ENCODE peak calls at places on chromosomes 1 and 21, in six cellular contexts. C is pancreas; Z is adrenal gland; U is CD8-positive, alpha-beta T cell; O is PC-3; I is naive thymus-derived CD4-positive, alpha-beta T cell. V is an unnamed sample. For H3K27me3, the result is how much of the 10 kb centered on the place peaks cover.

GRCh38 chr21:42474043-42474831 is 21.8 kb downstream of the RSPH1 start:
- DNase-seq in C (peak), O (peak), I (no peak), Z (peak), U (no peak), V (no peak)

GRCh38 chr1:87329756-87330200 is 1.1 kb downstream of the LMO4 start:
- DNase-seq in C (no peak), U (no peak), O (peak), I (peak), Z (no peak), V (no peak)

GRCh38 chr1:210516092-210516491 is 187.4 kb downstream of the HHAT start:
- DNase-seq in I (no peak), C (no peak), O (no peak), Z (no peak), U (no peak), V (no peak)

GRCh38 chr1:113872219-113872934 is 865 bp upstream of the PTPN22 start:
- DNase-seq in C (no peak), O (no peak), Z (peak), I (peak), U (no peak), V (no peak)

GRCh38 chr1:234848972-234849641 is 239.1 kb upstream of the IRF2BP2 start:
- DNase-seq in I (no peak), Z (no peak), O (peak), U (no peak), C (no peak), V (peak)

GRCh38 chr1:228490120-228491078 is 3.2 kb downstream of the RNF187 start:
- DNase-seq in C (no peak), I (no peak), O (peak), U (no peak), Z (peak), V (no peak)

GRCh38 chr21:27366846-27367245 is 400.0 kb upstream of the ADAMTS5 start:
- DNase-seq in O (no peak), I (no peak), U (no peak), C (no peak), Z (no peak), V (no peak)

GRCh38 chr1:234409328-234409727 is 36.1 kb downstream of the COA6 start:
- DNase-seq in I (peak), O (no peak), Z (no peak), U (no peak), C (no peak), V (no peak)

GRCh38 chr21:42171091-42172053 is 47.6 kb upstream of the ABCG1 start:
- DNase-seq in O (peak), I (no peak), C (no peak), Z (no peak), U (no peak), V (no peak)

GRCh38 chr1:163142152-163142551 is 60.6 kb downstream of the RGS5 start:
- DNase-seq in U (no peak), O (peak), C (no peak), Z (no peak), I (no peak), V (no peak)

GRCh38 chr1:89986020-89986419 is 8.9 kb upstream of the ZNF326 start:
- DNase-seq in U (no peak), Z (no peak), O (no peak), C (no peak), I (no peak), V (no peak)

GRCh38 chr1:47776554-47777156 is 220.5 kb downstream of the TRABD2B start:
- DNase-seq in Z (no peak), I (no peak), C (no peak), U (no peak), O (no peak), V (no peak)

GRCh38 chr1:209587778-209588177 is 4.3 kb downstream of the CAMK1G start:
- DNase-seq in C (no peak), O (peak), Z (peak), U (no peak), I (no peak), V (no peak)

GRCh38 chr1:203629509-203630082 is 3.0 kb downstream of the ATP2B4 start:
- DNase-seq in Z (peak), O (no peak), U (no peak), I (peak), C (peak), V (no peak)

GRCh38 chr1:191368891-191369654 is 789.2 kb upstream of the RGS18 start:
- DNase-seq in O (no peak), C (no peak), U (no peak), Z (no peak), I (no peak), V (no peak)

GRCh38 chr1:54080598-54081049 is 27.2 kb downstream of the TCEANC2 start:
- DNase-seq in I (no peak), U (no peak), C (no peak), O (no peak), Z (no peak), V (no peak)

GRCh38 chr1:46556822-46557221 is 5.4 kb upstream of the KNCN start:
- DNase-seq in C (no peak), Z (no peak), U (no peak), I (no peak), O (peak), V (peak)

GRCh38 chr1:32948082-32948722 is 16.4 kb downstream of the RNF19B start:
- DNase-seq in Z (no peak), I (no peak), O (no peak), U (no peak), C (no peak), V (no peak)

GRCh38 chr21:15421947-15422346 is 307.8 kb upstream of the USP25 start:
- DNase-seq in I (no peak), O (peak), C (no peak), U (no peak), Z (no peak), V (no peak)

GRCh38 chr1:34916104-34916503 is 13.3 kb downstream of the DLGAP3 start:
- DNase-seq in Z (no peak), I (no peak), C (no peak), O (no peak), U (no peak), V (no peak)

GRCh38 chr1:230361941-230362340 is 64.2 kb downstream of the PGBD5 start:
- DNase-seq in I (no peak), Z (no peak), C (no peak), O (no peak), U (no peak), V (no peak)

GRCh38 chr1:27949027-27949426 is 10.7 kb upstream of the XKR8 start:
- DNase-seq in I (no peak), O (no peak), C (no peak), U (no peak), Z (no peak), V (no peak)

GRCh38 chr1:8091691-8092090 is 65.6 kb upstream of the ERRFI1 start:
- DNase-seq in C (no peak), O (no peak), I (no peak), Z (no peak), U (no peak), V (no peak)
- H3K27me3 ChIP-seq in C (under half), O (under half), I (under half), Z (under half), U (under half), V (under half)

GRCh38 chr1:167083871-167084270 is 6.3 kb downstream of the GPA33 start:
- DNase-seq in I (no peak), U (no peak), C (no peak), O (no peak), Z (no peak), V (no peak)

GRCh38 chr1:167083066-167083682 is 7.0 kb downstream of the GPA33 start:
- DNase-seq in O (no peak), U (no peak), Z (no peak), C (peak), I (no peak), V (no peak)

GRCh38 chr1:167086033-167086432 is 4.1 kb downstream of the GPA33 start:
- DNase-seq in O (no peak), I (no peak), C (no peak), Z (no peak), U (no peak), V (no peak)

GRCh38 chr1:167082511-167083027 is 7.6 kb downstream of the GPA33 start:
- DNase-seq in Z (peak), C (peak), U (no peak), I (no peak), O (peak), V (no peak)

GRCh38 chr1:167084739-167085138 is 5.4 kb downstream of the GPA33 start:
- DNase-seq in C (no peak), O (no peak), I (no peak), U (no peak), Z (no peak), V (no peak)
- H3K4me3 ChIP-seq in C (no peak), O (no peak), I (no peak), U (no peak), Z (no peak), V (no peak)

DNA sequence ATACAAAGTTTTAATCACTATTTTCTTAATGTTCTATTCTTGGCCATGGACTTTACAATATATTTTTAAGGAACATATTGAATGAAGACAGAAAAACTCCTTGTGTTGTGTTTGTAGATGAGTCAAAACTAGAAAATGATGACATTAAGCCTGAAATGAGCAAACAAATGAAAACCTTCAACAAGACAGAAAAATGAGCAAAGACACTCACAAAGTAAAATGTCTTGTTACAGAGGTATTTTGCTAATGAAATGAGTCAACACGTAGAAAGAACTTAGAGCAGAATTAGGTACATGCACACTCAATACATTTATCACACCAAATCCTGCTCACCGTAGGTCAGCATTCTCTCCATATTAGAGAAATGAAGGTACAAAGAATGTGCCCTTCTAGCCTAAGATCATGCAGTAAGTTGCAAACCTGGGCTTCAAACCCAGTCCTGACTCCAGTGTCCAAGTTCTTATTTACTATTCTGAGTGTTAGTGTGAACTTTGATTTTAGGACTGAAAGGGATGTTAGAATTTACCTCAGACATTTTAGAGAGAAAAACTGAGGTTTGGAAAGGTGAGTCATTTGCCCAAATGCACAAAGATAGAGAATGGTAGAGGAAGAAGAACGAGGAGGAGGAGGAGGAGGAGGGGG is 133.9 kb upstream of the SGIP1 start:
- DNase-seq in C (no peak), I (no peak), U (no peak), Z (no peak), O (no peak), V (no peak)
- H3K27me3 ChIP-seq in C (under half), I (under half), U (under half), Z (under half), O (under half), V (under half)

GRCh38 chr1:119714583-119714982 is 2.8 kb downstream of the PHGDH start:
- DNase-seq in U (no peak), O (no peak), Z (no peak), C (no peak), I (no peak), V (no peak)

GRCh38 chr1:119713039-119713537 is 1.4 kb downstream of the PHGDH start:
- DNase-seq in C (no peak), O (no peak), U (no peak), Z (no peak), I (no peak), V (peak)

GRCh38 chr1:119713538-119714456 is 2.1 kb downstream of the PHGDH start:
- DNase-seq in I (no peak), C (no peak), Z (no peak), U (no peak), O (peak), V (no peak)

GRCh38 chr1:119712342-119713038 is 756 bp downstream of the PHGDH start:
- DNase-seq in Z (peak), I (peak), O (peak), C (peak), U (no peak), V (peak)

GRCh38 chr1:119711804-119712341 is at the start of gene PHGDH:
- DNase-seq in I (peak), U (peak), Z (peak), C (peak), O (peak), V (peak)
- H3K4me3 ChIP-seq in I (peak), U (peak), Z (no peak), C (peak), O (peak), V (peak)

GRCh38 chr1:159173303-159173702 is 1.9 kb downstream of the CADM3 start:
- DNase-seq in C (no peak), I (no peak), O (no peak), U (no peak), Z (no peak), V (no peak)

GRCh38 chr1:159171688-159172501 is 480 bp downstream of the CADM3 start:
- DNase-seq in O (no peak), C (no peak), I (no peak), Z (no peak), U (no peak), V (no peak)

GRCh38 chr1:159170639-159171038 is 776 bp upstream of the CADM3 start:
- DNase-seq in Z (no peak), O (no peak), U (no peak), I (no peak), C (no peak), V (no peak)

GRCh38 chr1:159171254-159171687 is at the start of gene CADM3:
- DNase-seq in C (no peak), I (no peak), Z (no peak), O (no peak), U (no peak), V (no peak)

GRCh38 chr1:159172599-159173291 is 1.3 kb downstream of the CADM3 start:
- DNase-seq in Z (no peak), U (no peak), O (no peak), C (no peak), I (no peak), V (no peak)
- H3K27me3 ChIP-seq in Z (under half), U (under half), O (half or more), C (under half), I (under half), V (under half)

DNA sequence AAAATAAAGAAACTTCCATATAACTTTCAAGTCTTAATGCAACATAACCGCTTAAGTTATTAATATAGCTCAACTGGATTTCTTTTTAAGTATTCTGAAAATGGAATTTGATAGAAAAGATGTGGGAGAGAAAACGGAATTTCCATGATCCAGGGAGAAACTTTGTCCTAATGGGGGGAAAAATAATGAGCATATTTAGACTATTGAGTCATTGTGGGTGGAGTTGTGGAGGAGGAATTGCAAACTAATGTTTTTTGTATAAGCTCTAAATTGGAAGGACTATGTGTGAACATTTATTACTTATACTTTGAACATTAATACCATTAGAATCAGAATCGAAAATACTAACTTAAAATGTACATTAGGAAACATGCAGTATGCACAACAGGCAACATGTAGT is 159.9 kb upstream of the NEGR1 start:
- DNase-seq in I (no peak), O (peak), Z (no peak), U (no peak), C (no peak), V (no peak)
- H3K4me3 ChIP-seq in I (no peak), O (no peak), Z (no peak), U (no peak), C (no peak), V (no peak)

GRCh38 chr1:42947137-42947536 is 11.5 kb downstream of the SLC2A1 start:
- DNase-seq in U (no peak), C (no peak), O (no peak), Z (no peak), I (no peak), V (no peak)
- H3K27me3 ChIP-seq in U (under half), C (under half), O (under half), Z (under half), I (under half), V (under half)

GRCh38 chr1:215647738-215648137 is 80.6 kb downstream of the KCTD3 start:
- DNase-seq in I (no peak), O (no peak), C (no peak), U (no peak), Z (no peak), V (no peak)

GRCh38 chr1:215651867-215652266 is 84.8 kb downstream of the KCTD3 start:
- DNase-seq in O (no peak), Z (no peak), C (no peak), U (no peak), I (no peak), V (no peak)

GRCh38 chr1:215648957-215649356 is 81.9 kb downstream of the KCTD3 start:
- DNase-seq in I (no peak), O (no peak), U (no peak), C (no peak), Z (no peak), V (no peak)

GRCh38 chr1:215652371-215652770 is 85.3 kb downstream of the KCTD3 start:
- DNase-seq in U (no peak), C (no peak), I (no peak), O (no peak), Z (no peak), V (no peak)

DNA sequence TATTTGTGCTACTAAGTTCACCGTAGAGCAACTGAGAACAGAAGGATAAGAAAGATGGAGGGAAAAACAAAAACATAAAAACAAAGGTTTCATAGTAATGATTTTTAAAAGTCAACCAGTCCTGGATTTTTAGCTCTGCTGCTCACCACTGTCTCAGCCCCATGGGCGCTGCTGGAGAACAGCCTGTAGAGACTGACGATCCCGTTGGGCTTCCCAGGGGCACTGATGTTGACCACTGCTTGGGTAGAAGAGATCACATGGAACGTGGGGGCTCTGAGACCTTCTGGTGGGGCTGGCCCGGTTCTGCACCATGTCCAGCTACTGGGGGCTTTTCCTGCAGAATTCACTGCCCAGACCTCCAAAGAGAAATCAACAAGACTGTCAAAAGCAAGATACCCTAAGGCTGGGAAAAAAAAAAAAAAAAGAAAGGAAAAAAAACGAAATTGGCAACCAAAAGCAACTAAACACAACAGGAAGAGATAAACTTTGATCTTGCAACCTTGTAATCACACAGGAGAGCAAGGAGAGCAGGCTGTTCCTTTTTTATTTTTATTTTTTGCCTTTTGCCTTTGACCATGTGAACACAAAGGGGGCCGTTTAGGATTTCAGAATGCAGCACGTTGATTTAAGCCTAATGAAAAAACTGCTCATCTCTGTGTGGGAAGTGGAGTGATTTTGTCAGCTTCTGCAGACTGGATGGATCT is 83.5 kb downstream of the KCTD3 start:
- DNase-seq in O (no peak), Z (no peak), C (no peak), U (no peak), I (no peak), V (no peak)
- H3K4me3 ChIP-seq in O (no peak), Z (no peak), C (no peak), U (no peak), I (no peak), V (no peak)

DNA sequence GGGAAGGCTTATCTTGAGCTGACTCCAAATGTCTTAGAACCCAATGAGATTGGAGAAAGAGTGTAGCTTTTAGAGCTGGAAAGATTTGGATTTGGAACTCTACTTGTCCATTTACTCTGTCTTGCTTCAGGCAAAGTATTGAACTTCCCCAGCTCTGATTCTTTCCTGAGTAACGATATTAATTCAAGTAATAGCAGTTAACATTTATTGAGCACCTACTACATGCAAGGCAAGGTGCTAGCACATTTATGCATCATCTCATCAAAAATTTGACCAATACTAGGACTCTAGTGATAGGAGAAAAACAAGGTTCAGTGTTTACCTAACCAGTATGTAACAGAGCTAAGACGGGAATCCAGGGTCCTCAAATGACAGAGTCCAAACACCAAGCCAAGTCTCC is 2.5 kb upstream of the LRRN2 start:
- DNase-seq in C (no peak), U (no peak), I (no peak), Z (no peak), O (no peak), V (no peak)
- H3K27me3 ChIP-seq in C (under half), U (under half), I (under half), Z (under half), O (under half), V (under half)

V was measured in brain microvascular endothelial cell.